ENCODE peak calls at places on chromosome 12, in six cellular contexts. One of them, this sample, is unnamed. For H3K4me1, the result is how much of the 10 kb centered on the place peaks cover.

GRCh38 chr12:69684472-69684871 is 14.6 kb downstream of the BEST3 start:
- DNase-seq in A549: no peak
- DNase-seq in ovary: no peak
- DNase-seq in astrocyte: no peak
- DNase-seq in endothelial cell of umbilical vein: no peak
- DNase-seq in tibial nerve: no peak
- DNase-seq in this sample: no peak

GRCh38 chr12:19779393-19780056 is 340.2 kb downstream of the AEBP2 start:
- DNase-seq in A549: no peak
- DNase-seq in ovary: no peak
- DNase-seq in astrocyte: peak
- DNase-seq in endothelial cell of umbilical vein: no peak
- DNase-seq in tibial nerve: no peak
- DNase-seq in this sample: no peak

GRCh38 chr12:87812711-87813110 is 216.5 kb downstream of the C12orf50 start:
- DNase-seq in A549: no peak
- DNase-seq in ovary: no peak
- DNase-seq in astrocyte: peak
- DNase-seq in endothelial cell of umbilical vein: no peak
- DNase-seq in tibial nerve: no peak
- DNase-seq in this sample: no peak

GRCh38 chr12:57462307-57463253 is 3.0 kb downstream of the GLI1 start:
- DNase-seq in A549: peak
- DNase-seq in ovary: peak
- DNase-seq in astrocyte: peak
- DNase-seq in endothelial cell of umbilical vein: peak
- DNase-seq in tibial nerve: peak
- DNase-seq in this sample: peak

GRCh38 chr12:76226956-76227355 is 121.3 kb downstream of the BBS10 start:
- DNase-seq in A549: no peak
- DNase-seq in ovary: no peak
- DNase-seq in astrocyte: no peak
- DNase-seq in endothelial cell of umbilical vein: peak
- DNase-seq in tibial nerve: no peak
- DNase-seq in this sample: no peak

GRCh38 chr12:109744026-109744425 is 30.4 kb downstream of the FAM222A start:
- DNase-seq in A549: no peak
- DNase-seq in ovary: peak
- DNase-seq in astrocyte: no peak
- DNase-seq in endothelial cell of umbilical vein: no peak
- DNase-seq in tibial nerve: no peak
- DNase-seq in this sample: peak

GRCh38 chr12:105672576-105672975 is 342.1 kb downstream of the C12orf75 start:
- DNase-seq in A549: no peak
- DNase-seq in ovary: peak
- DNase-seq in astrocyte: no peak
- DNase-seq in endothelial cell of umbilical vein: peak
- DNase-seq in tibial nerve: peak
- DNase-seq in this sample: peak

GRCh38 chr12:130813949-130814348 is 25.1 kb downstream of the STX2 start:
- DNase-seq in A549: no peak
- DNase-seq in ovary: no peak
- DNase-seq in astrocyte: no peak
- DNase-seq in endothelial cell of umbilical vein: no peak
- DNase-seq in tibial nerve: no peak
- DNase-seq in this sample: no peak

GRCh38 chr12:96425973-96426372 is 25.7 kb upstream of the CDK17 start:
- DNase-seq in A549: no peak
- DNase-seq in ovary: no peak
- DNase-seq in astrocyte: peak
- DNase-seq in endothelial cell of umbilical vein: no peak
- DNase-seq in tibial nerve: no peak
- DNase-seq in this sample: no peak

GRCh38 chr12:47983541-47984115 is 20.2 kb downstream of the TMEM106C start:
- DNase-seq in A549: no peak
- DNase-seq in ovary: no peak
- DNase-seq in astrocyte: no peak
- DNase-seq in endothelial cell of umbilical vein: no peak
- DNase-seq in tibial nerve: no peak
- DNase-seq in this sample: no peak

GRCh38 chr12:50556273-50556672 is 51.5 kb downstream of the DIP2B start:
- DNase-seq in A549: no peak
- DNase-seq in ovary: no peak
- DNase-seq in astrocyte: no peak
- DNase-seq in endothelial cell of umbilical vein: no peak
- DNase-seq in tibial nerve: no peak
- DNase-seq in this sample: no peak

GRCh38 chr12:77113971-77114370 is 48.6 kb upstream of the E2F7 start:
- DNase-seq in A549: no peak
- DNase-seq in ovary: no peak
- DNase-seq in astrocyte: peak
- DNase-seq in endothelial cell of umbilical vein: peak
- DNase-seq in tibial nerve: no peak
- DNase-seq in this sample: no peak

GRCh38 chr12:79681008-79681590 is 9.7 kb downstream of the PAWR start:
- DNase-seq in A549: no peak
- DNase-seq in ovary: no peak
- DNase-seq in astrocyte: peak
- DNase-seq in endothelial cell of umbilical vein: peak
- DNase-seq in tibial nerve: no peak
- DNase-seq in this sample: no peak

GRCh38 chr12:95944108-95944704 is 1.1 kb downstream of the AMDHD1 start:
- DNase-seq in A549: no peak
- DNase-seq in ovary: no peak
- DNase-seq in astrocyte: no peak
- DNase-seq in endothelial cell of umbilical vein: no peak
- DNase-seq in tibial nerve: no peak
- DNase-seq in this sample: no peak

GRCh38 chr12:57439762-57440266 is 5.2 kb downstream of the INHBC start:
- DNase-seq in A549: no peak
- DNase-seq in ovary: no peak
- DNase-seq in astrocyte: no peak
- DNase-seq in endothelial cell of umbilical vein: no peak
- DNase-seq in tibial nerve: no peak
- DNase-seq in this sample: no peak

GRCh38 chr12:62919827-62920226 is 15.1 kb downstream of the PPM1H start:
- DNase-seq in A549: no peak
- DNase-seq in ovary: no peak
- DNase-seq in astrocyte: peak
- DNase-seq in endothelial cell of umbilical vein: peak
- DNase-seq in tibial nerve: no peak
- DNase-seq in this sample: no peak

GRCh38 chr12:143964-144649 is 69.8 kb downstream of the SLC6A12 start:
- DNase-seq in A549: no peak
- DNase-seq in ovary: no peak
- DNase-seq in astrocyte: peak
- DNase-seq in endothelial cell of umbilical vein: no peak
- DNase-seq in tibial nerve: no peak
- DNase-seq in this sample: no peak

GRCh38 chr12:69935651-69936100 is 110.6 kb downstream of the MYRFL start:
- DNase-seq in A549: no peak
- DNase-seq in ovary: no peak
- DNase-seq in astrocyte: no peak
- DNase-seq in endothelial cell of umbilical vein: no peak
- DNase-seq in tibial nerve: no peak
- DNase-seq in this sample: no peak

GRCh38 chr12:55745361-55746146 is 2.6 kb downstream of the GDF11 start:
- DNase-seq in A549: no peak
- DNase-seq in ovary: peak
- DNase-seq in astrocyte: no peak
- DNase-seq in endothelial cell of umbilical vein: no peak
- DNase-seq in tibial nerve: no peak
- DNase-seq in this sample: peak

GRCh38 chr12:124646385-124647230 is 79.2 kb upstream of the NCOR2 start:
- DNase-seq in A549: no peak
- DNase-seq in ovary: no peak
- DNase-seq in astrocyte: no peak
- DNase-seq in endothelial cell of umbilical vein: no peak
- DNase-seq in tibial nerve: no peak
- DNase-seq in this sample: no peak

GRCh38 chr12:107512391-107512790 is 173.2 kb upstream of the PWP1 start:
- DNase-seq in A549: no peak
- DNase-seq in ovary: no peak
- DNase-seq in astrocyte: peak
- DNase-seq in endothelial cell of umbilical vein: no peak
- DNase-seq in tibial nerve: no peak
- DNase-seq in this sample: no peak

GRCh38 chr12:70648191-70648590 is 11.0 kb upstream of the PTPRB start:
- DNase-seq in A549: no peak
- DNase-seq in ovary: no peak
- DNase-seq in astrocyte: peak
- DNase-seq in endothelial cell of umbilical vein: peak
- DNase-seq in tibial nerve: no peak
- DNase-seq in this sample: no peak

GRCh38 chr12:29957835-29958234 is 174.1 kb upstream of the TMTC1 start:
- DNase-seq in A549: no peak
- DNase-seq in ovary: no peak
- DNase-seq in astrocyte: no peak
- DNase-seq in endothelial cell of umbilical vein: peak
- DNase-seq in tibial nerve: no peak
- DNase-seq in this sample: no peak

DNA sequence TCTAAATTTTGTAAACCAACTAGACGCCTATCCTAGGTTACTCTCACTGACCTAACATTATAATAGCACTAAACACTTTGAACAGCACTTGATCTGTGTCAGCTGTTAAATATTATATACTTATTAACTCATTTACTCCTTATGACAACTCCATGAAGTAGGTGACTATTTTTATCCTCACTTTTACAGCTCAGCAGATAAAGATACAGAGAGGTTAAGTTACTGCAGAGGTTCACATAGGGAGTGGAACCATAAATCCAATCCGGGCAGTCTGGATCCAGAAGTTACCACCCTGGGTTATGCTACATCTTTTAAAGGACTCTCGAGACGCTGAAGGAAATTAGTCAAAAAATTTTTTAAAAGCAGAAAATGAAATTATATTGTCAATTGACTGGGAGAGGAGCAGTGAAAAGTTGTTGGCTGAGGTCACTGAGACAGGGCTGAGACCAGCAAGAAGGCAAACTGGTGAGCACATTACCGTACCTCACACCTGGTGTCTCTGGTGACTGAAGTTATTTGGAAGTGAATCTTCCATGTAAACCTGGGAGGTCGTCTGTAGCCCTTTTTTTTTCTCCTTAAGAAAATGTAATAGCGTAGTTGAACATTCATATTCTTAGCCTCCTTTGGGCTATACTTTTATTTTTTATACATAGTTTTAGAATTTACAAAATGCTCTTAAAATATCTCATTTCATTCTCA is 1.2 kb upstream of the RIMKLB start:
- DNase-seq in A549: no peak
- DNase-seq in ovary: no peak
- DNase-seq in astrocyte: no peak
- DNase-seq in endothelial cell of umbilical vein: no peak
- DNase-seq in tibial nerve: no peak
- DNase-seq in this sample: no peak
- H3K4me1 ChIP-seq in A549: under half
- H3K4me1 ChIP-seq in ovary: under half
- H3K4me1 ChIP-seq in astrocyte: under half
- H3K4me1 ChIP-seq in endothelial cell of umbilical vein: under half
- H3K4me1 ChIP-seq in tibial nerve: under half
- H3K4me1 ChIP-seq in this sample: under half

GRCh38 chr12:92036061-92036620 is 109.5 kb downstream of the BTG1 start:
- DNase-seq in A549: no peak
- DNase-seq in ovary: no peak
- DNase-seq in astrocyte: no peak
- DNase-seq in endothelial cell of umbilical vein: no peak
- DNase-seq in tibial nerve: no peak
- DNase-seq in this sample: no peak
- H3K4me3 ChIP-seq in A549: no peak
- H3K4me3 ChIP-seq in ovary: no peak
- H3K4me3 ChIP-seq in astrocyte: no peak
- H3K4me3 ChIP-seq in endothelial cell of umbilical vein: no peak
- H3K4me3 ChIP-seq in tibial nerve: no peak
- H3K4me3 ChIP-seq in this sample: no peak

DNA sequence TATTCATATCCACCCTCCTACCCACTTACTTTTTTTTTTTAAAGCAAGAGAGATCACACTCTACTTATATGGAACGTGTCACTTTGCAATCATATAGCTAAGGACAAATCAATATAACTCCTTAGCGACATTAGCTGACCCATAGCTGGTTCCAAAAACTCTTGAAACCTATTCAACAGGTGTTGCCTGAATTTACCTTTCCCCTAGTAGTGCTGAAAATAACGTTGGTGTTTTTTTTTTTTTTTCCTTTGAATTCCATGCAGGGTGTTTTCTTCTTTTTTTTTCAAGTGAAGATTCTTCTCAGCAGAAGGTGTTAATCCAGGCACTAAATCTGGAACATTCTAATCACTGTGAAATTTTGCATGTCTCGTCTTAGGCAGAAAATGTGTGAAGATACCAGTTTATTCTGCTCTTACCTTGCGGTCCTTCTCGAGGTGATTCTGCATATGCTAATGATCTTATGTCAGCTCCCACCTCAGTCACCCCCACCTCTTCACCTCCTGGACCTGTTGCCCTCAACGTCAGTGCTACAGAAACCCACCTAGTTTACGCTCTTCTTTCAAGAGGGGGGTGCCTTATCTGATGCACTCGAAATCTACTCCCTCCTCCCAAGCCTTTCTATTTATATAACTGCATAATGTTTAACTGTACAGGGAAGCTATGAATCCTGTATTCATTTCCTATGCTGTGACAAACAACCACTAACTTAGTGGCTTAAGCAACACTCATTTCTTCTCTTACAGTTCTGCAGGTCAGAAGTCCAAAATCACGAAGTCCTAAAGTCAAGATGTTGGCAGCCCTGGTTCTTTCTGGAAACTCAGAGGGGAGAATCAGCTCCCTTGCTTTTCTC is 7.2 kb upstream of the VPS37B start:
- DNase-seq in A549: no peak
- DNase-seq in ovary: no peak
- DNase-seq in astrocyte: no peak
- DNase-seq in endothelial cell of umbilical vein: no peak
- DNase-seq in tibial nerve: no peak
- DNase-seq in this sample: no peak
- H3K4me1 ChIP-seq in A549: under half
- H3K4me1 ChIP-seq in ovary: under half
- H3K4me1 ChIP-seq in astrocyte: under half
- H3K4me1 ChIP-seq in endothelial cell of umbilical vein: under half
- H3K4me1 ChIP-seq in tibial nerve: under half
- H3K4me1 ChIP-seq in this sample: under half

GRCh38 chr12:104650541-104650940 is 193.8 kb downstream of the CHST11 start:
- DNase-seq in A549: no peak
- DNase-seq in ovary: no peak
- DNase-seq in astrocyte: no peak
- DNase-seq in endothelial cell of umbilical vein: peak
- DNase-seq in tibial nerve: no peak
- DNase-seq in this sample: no peak

GRCh38 chr12:104652910-104653309 is 196.2 kb downstream of the CHST11 start:
- DNase-seq in A549: no peak
- DNase-seq in ovary: no peak
- DNase-seq in astrocyte: no peak
- DNase-seq in endothelial cell of umbilical vein: no peak
- DNase-seq in tibial nerve: no peak
- DNase-seq in this sample: no peak

GRCh38 chr12:104649913-104650312 is 193.2 kb downstream of the CHST11 start:
- DNase-seq in A549: no peak
- DNase-seq in ovary: no peak
- DNase-seq in astrocyte: no peak
- DNase-seq in endothelial cell of umbilical vein: no peak
- DNase-seq in tibial nerve: no peak
- DNase-seq in this sample: no peak

GRCh38 chr12:104653730-104654328 is 197.1 kb downstream of the CHST11 start:
- DNase-seq in A549: no peak
- DNase-seq in ovary: no peak
- DNase-seq in astrocyte: no peak
- DNase-seq in endothelial cell of umbilical vein: no peak
- DNase-seq in tibial nerve: no peak
- DNase-seq in this sample: no peak

GRCh38 chr12:104651812-104652211 is 195.1 kb downstream of the CHST11 start:
- DNase-seq in A549: no peak
- DNase-seq in ovary: no peak
- DNase-seq in astrocyte: no peak
- DNase-seq in endothelial cell of umbilical vein: no peak
- DNase-seq in tibial nerve: no peak
- DNase-seq in this sample: no peak
- H3K4me3 ChIP-seq in A549: no peak
- H3K4me3 ChIP-seq in ovary: no peak
- H3K4me3 ChIP-seq in astrocyte: no peak
- H3K4me3 ChIP-seq in endothelial cell of umbilical vein: no peak
- H3K4me3 ChIP-seq in tibial nerve: no peak
- H3K4me3 ChIP-seq in this sample: no peak